ENCODE peak calls at places on chromosomes 4 and X, in five cellular contexts. X, G, Z, D and L are unnamed samples.

GRCh38 chr4:63700569-63700968 is 708.7 kb downstream of the TECRL start:
- DNase-seq in D (no peak), X (no peak), G (no peak), Z (no peak), L (no peak)

GRCh38 chr4:145829629-145830395 is 108.8 kb downstream of the ZNF827 start:
- DNase-seq in G (no peak), X (no peak), Z (no peak), D (no peak), L (no peak)

GRCh38 chr4:1523506-1523905 is 117.3 kb upstream of the NKX1-1 start:
- DNase-seq in G (no peak), X (no peak), Z (no peak), D (no peak), L (no peak)

GRCh38 chrX:42948723-42949122 is 170.8 kb upstream of the PPP1R2C start:
- DNase-seq in X (no peak), G (no peak), Z (no peak), D (no peak), L (no peak)

GRCh38 chrX:1564750-1565683 is 26.4 kb upstream of the AKAP17A start:
- DNase-seq in X (no peak), D (no peak), Z (no peak), G (no peak), L (no peak)

GRCh38 chrX:12240491-12240890 is 102.2 kb downstream of the FRMPD4 start:
- DNase-seq in D (no peak), Z (no peak), G (no peak), X (no peak), L (no peak)

GRCh38 chr4:566508-567295 is 9.4 kb downstream of the TMEM271 start:
- DNase-seq in Z (no peak), X (no peak), G (no peak), D (no peak), L (no peak)

GRCh38 chr4:6925357-6925836 is 15.8 kb downstream of the TBC1D14 start:
- DNase-seq in G (no peak), Z (no peak), X (no peak), D (no peak), L (no peak)

GRCh38 chrX:19602866-19603620 is 87.7 kb upstream of the MAP3K15 start:
- DNase-seq in X (peak), Z (no peak), D (peak), G (peak), L (no peak)

GRCh38 chrX:28189011-28189410 is 207.8 kb upstream of the DCAF8L1 start:
- DNase-seq in Z (no peak), G (peak), X (peak), D (peak), L (no peak)

GRCh38 chr4:7985072-7985471 is 45.4 kb upstream of the AFAP1 start:
- DNase-seq in G (no peak), D (no peak), X (no peak), Z (no peak), L (no peak)
- H3K4me3 ChIP-seq in G (no peak), D (no peak), X (no peak), Z (no peak), L (no peak)

DNA sequence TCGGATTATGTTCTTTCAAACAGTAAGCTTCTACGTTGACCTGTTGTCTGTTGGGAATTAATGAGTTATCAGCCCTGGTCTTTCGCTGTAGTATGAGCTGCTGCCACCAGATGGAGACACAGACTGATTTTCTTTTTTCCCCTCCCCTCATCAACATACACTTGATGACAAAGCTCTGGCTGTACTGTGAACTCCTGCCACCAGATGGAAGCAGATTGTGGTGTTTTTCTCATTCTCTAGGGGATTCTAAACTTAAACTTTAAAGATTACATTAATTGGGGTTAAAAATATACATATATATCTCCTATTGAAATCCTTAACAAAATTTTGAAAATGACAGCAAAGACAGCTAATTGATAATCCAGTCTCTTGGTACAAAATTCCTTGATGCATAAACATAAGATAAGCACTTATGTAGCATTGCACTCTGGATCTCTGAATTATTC is 44.8 kb downstream of the SMS start:
- DNase-seq in X (peak), G (peak), Z (peak), D (peak), L (peak)
- TF ChIP-seq CTCF in X (peak), G (peak), Z (peak), D (peak), L (peak)

DNA sequence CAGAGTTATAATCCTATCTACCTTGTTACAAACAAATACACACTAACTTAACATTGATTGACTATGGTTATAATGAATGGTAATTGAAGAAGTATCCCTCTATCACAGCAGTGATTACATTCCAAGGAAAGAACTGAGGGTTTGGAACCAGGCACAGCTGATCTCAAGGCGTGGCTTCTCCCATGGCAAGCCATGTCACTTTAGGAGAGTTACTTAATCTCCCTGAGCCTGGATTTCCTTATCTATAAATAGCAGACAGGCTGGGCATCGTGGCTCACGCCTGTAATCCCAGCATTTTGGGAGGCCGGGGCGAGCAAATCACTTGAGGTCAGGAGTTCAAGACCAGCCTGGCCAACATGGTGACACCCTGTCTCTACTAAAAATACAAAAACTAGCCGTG is 25.6 kb downstream of the SORBS2 start:
- DNase-seq in G (no peak), D (no peak), Z (no peak), X (no peak), L (no peak)
- H3K4me3 ChIP-seq in G (no peak), D (no peak), Z (no peak), X (no peak), L (no peak)

DNA sequence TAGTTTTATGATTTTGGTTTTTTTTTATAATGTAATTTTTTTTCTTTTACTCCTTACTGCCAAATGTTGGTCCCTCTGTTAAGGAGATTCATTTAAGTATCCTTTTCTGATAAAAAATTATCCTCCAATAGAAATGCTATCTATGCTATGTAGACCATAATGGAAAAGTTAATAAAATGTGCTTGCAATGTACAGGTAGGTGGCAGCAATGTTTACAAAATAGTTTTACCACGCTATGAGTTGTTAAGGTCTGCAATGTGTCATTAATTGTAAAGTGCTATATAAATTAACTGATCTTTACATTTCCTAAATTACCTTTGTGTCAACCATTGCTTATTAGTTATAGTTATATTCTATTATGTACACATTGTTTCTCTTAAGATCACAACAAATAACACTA is 3.8 kb upstream of the CENPC start:
- DNase-seq in Z (no peak), G (peak), X (peak), D (peak), L (no peak)
- TF ChIP-seq CTCF in Z (peak), G (peak), X (peak), D (peak), L (peak)

DNA sequence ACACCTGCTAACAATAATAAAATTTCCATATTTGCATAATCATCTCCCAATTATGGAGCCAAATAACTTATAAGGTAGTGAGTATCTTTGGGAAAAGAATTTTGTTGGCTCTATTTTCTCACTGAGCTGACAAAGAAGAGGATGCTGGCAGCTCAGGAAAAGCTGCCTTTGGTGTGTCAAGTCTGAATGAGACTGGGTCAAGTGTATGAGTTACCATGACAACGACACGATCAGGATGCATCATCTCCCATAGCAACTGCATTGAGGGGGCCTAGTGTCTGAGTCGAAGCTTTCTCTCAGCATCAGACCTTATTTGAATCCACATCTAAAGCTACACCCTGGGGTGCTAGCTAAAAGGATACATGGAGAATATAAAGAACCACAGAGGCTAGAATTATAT is 15.8 kb downstream of the GSPT2 start:
- DNase-seq in D (no peak), Z (no peak), G (no peak), X (no peak), L (no peak)
- H3K4me3 ChIP-seq in D (no peak), Z (no peak), G (no peak), X (no peak), L (no peak)

DNA sequence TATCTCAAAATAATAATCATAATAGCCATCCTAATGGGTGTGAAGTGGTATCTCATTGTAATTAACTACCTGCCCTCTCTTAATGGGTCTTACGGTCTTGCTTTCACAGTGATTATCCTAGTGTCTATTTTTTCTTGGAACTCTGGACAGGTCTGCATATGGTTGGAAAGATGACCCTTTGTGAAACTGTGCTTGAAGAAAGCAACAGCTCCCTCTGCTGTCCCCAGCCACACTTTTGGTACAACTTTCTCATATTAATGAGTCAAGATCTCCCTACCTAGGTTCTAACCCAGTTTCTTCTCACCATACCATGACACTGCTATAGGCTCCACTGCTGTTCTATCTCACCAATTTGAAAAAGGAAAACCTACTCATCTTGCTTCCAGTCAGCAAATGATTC is 2.4 kb downstream of the TFDP3 start:
- DNase-seq in G (peak), Z (no peak), X (peak), D (no peak), L (no peak)
- TF ChIP-seq CTCF in G (peak), Z (no peak), X (peak), D (no peak), L (no peak)

DNA sequence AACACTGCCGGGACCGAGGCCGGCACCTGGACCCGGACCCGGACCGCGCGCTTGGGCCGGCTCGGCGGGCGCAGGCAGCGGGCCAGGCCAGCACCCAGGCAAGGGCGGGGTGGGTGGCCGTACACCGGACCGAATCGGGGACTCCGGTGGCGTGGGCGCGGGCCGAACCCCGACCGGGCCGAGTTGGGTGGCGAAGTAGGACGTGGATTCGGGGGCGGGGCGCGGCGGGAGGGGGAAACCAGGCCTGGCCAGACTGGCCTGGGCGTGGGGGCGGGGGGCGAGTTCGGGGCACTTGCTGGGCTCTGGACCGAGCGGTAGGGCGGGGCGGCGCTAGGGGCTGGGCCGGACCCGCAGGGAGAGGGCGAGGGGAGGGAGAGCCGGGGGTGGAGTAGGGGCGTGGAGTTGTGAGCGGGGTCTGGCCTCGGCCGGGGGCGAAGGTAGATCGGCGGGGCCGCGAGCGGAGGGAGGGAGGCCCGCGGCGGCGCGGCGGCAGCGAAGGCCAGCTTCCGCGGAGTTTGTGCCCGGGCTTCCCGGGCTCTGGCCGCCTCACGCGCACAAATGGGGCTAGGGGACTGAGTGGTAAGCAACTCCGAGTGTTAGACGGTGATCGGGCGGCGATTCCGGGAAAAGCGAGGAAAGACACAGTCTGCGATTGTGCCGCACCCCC is 1.8 kb upstream of the BCORL1 start:
- DNase-seq in X (no peak), Z (peak), G (no peak), D (peak), L (no peak)
- H3K4me3 ChIP-seq in X (peak), Z (no peak), G (no peak), D (peak), L (no peak)